ENCODE peak calls at places on chromosomes 13 and 19, in six cellular contexts. S is BJ, D is K562, T is Calu3, P is breast epithelium, B is AG09319. R is an unnamed sample.

GRCh38 chr13:75359266-75359665 is 122.7 kb downstream of the TBC1D4 start:
- DNase-seq in S (peak; percentile 55), D (no peak), T (no peak), P (no peak), B (peak; percentile 41), R (no peak)

GRCh38 chr13:106796280-106797047 is 228.5 kb upstream of the ARGLU1 start:
- DNase-seq in S (no peak), D (no peak), T (no peak), P (no peak), B (no peak), R (no peak)

GRCh38 chr13:93721483-93721882 is 494.9 kb downstream of the GPC6 start:
- DNase-seq in S (no peak), D (no peak), T (no peak), P (no peak), B (no peak), R (no peak)

GRCh38 chr13:52696566-52696965 is 43.1 kb downstream of the CNMD start:
- DNase-seq in S (no peak), D (no peak), T (no peak), P (no peak), B (no peak), R (no peak)

GRCh38 chr19:56350416-56351045 is 35.9 kb upstream of the ZSCAN5A start:
- DNase-seq in S (no peak), D (peak; percentile 52), T (peak; percentile 56), P (no peak), B (no peak), R (peak; percentile 57)

GRCh38 chr19:1270854-1271527 is 1.9 kb downstream of the CIRBP start:
- DNase-seq in S (no peak), D (no peak), T (no peak), P (no peak), B (no peak), R (no peak)

GRCh38 chr13:25881136-25881926 is 170.5 kb downstream of the SHISA2 start:
- DNase-seq in S (no peak), D (no peak), T (no peak), P (no peak), B (no peak), R (no peak)

GRCh38 chr19:46478356-46478986 is 7.1 kb upstream of the PNMA8A start:
- DNase-seq in S (no peak), D (peak; percentile 54), T (no peak), P (no peak), B (no peak), R (no peak)

GRCh38 chr19:33350538-33351309 is 22.8 kb upstream of the CEBPG start:
- DNase-seq in S (no peak), D (no peak), T (no peak), P (peak; percentile 57), B (no peak), R (no peak)

GRCh38 chr19:7901337-7901736 is 2.3 kb upstream of the MAP2K7 start:
- DNase-seq in S (no peak), D (no peak), T (no peak), P (no peak), B (no peak), R (no peak)

GRCh38 chr19:885536-886224 is 7.3 kb downstream of the MED16 start:
- DNase-seq in S (no peak), D (no peak), T (no peak), P (no peak), B (no peak), R (no peak)

GRCh38 chr13:87944038-87944437 is 272.9 kb downstream of the SLITRK5 start:
- DNase-seq in S (no peak), D (no peak), T (no peak), P (no peak), B (no peak), R (no peak)

GRCh38 chr19:13044160-13044853 is 49.0 kb downstream of the NFIX start:
- DNase-seq in S (no peak), D (no peak), T (no peak), P (no peak), B (no peak), R (no peak)

GRCh38 chr13:59103004-59103768 is 1060.5 kb downstream of the DIAPH3 start:
- DNase-seq in S (no peak), D (no peak), T (no peak), P (no peak), B (no peak), R (no peak)

GRCh38 chr19:21358768-21359451 is at the start of gene ZNF738:
- DNase-seq in S (peak; percentile 80), D (peak; percentile 72), T (peak; percentile 79), P (peak; percentile 90), B (peak; percentile 80), R (peak; percentile 86)

GRCh38 chr13:102399791-102400618 is 1.8 kb downstream of the FGF14 start:
- DNase-seq in S (no peak), D (no peak), T (peak; percentile 4), P (no peak), B (no peak), R (peak; percentile 18)

GRCh38 chr13:50130686-50131051 is 115.4 kb downstream of the KCNRG start:
- DNase-seq in S (no peak), D (no peak), T (peak; percentile 14), P (no peak), B (no peak), R (peak; percentile 45)

GRCh38 chr13:112193463-112194166 is 126.7 kb downstream of the SOX1 start:
- DNase-seq in S (no peak), D (no peak), T (no peak), P (no peak), B (no peak), R (no peak)

GRCh38 chr13:114151031-114151430 is 18.6 kb upstream of the RASA3 start:
- DNase-seq in S (no peak), D (no peak), T (no peak), P (no peak), B (no peak), R (no peak)

GRCh38 chr13:40220299-40220935 is 446.0 kb downstream of the FOXO1 start:
- DNase-seq in S (no peak), D (no peak), T (no peak), P (no peak), B (no peak), R (no peak)

GRCh38 chr13:59356607-59357006 is 807.1 kb downstream of the DIAPH3 start:
- DNase-seq in S (no peak), D (no peak), T (no peak), P (no peak), B (no peak), R (no peak)

GRCh38 chr13:102191951-102192461 is 209.8 kb downstream of the FGF14 start:
- DNase-seq in S (peak; percentile 10), D (no peak), T (no peak), P (no peak), B (no peak), R (no peak)

GRCh38 chr13:24738366-24738847 is 25.6 kb upstream of the RNF17 start:
- DNase-seq in S (no peak), D (no peak), T (no peak), P (no peak), B (no peak), R (no peak)

GRCh38 chr13:55538424-55538823 is 1602.3 kb upstream of the PRR20A start:
- DNase-seq in S (no peak), D (no peak), T (no peak), P (no peak), B (no peak), R (no peak)
- TF ChIP-seq CTCF in S (no peak), D (no peak), T (no peak), P (no peak), B (no peak), R (no peak)

DNA sequence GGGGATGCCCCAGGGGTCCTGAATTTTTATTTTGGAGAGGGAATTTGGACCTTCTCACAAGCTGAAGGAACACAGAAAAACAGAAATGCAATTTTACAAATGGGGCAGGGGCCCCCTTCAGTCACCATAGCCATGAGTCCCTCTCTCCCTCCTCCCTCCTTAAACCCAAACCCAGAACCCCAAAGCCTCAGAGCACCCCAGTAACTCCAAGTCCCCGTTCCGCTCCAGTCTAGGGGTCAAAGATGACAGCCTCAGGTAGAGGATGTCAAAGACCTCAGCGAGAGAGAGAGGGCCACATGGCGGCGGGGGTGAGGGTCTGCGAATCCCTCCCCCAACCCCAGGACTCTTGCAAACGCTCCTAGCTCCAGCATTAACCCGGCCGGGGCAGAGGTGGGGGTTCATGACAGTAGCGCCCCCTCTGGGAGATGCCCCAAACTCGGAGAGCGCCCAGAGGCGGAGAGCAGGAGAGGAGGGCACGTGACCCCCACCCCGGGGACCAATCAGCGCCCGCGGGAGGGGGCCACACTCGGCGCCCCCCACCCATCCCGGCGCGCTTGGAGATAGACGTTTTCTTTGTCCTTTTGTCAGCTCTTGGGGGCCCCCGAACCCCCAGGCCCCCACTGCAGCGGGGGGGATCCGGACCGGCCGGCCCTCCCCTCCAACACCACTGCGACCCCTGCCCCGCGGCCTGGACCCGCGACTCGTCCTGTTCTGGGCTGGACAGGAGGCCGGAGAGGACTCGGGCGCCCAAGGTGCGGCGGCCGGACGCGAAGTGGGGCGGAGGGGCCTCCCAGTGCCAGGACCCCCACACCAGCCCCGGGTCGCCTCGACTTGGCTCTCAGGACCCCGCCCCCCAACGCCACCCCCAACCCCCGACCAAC is 20.8 kb upstream of the SEMA6B start:
- DNase-seq in S (no peak), D (peak; percentile 70), T (no peak), P (no peak), B (no peak), R (no peak)
- TF ChIP-seq CTCF in S (peak; percentile 8), D (peak; percentile 46), T (no peak), P (no peak), B (peak; percentile 3), R (no peak)

DNA sequence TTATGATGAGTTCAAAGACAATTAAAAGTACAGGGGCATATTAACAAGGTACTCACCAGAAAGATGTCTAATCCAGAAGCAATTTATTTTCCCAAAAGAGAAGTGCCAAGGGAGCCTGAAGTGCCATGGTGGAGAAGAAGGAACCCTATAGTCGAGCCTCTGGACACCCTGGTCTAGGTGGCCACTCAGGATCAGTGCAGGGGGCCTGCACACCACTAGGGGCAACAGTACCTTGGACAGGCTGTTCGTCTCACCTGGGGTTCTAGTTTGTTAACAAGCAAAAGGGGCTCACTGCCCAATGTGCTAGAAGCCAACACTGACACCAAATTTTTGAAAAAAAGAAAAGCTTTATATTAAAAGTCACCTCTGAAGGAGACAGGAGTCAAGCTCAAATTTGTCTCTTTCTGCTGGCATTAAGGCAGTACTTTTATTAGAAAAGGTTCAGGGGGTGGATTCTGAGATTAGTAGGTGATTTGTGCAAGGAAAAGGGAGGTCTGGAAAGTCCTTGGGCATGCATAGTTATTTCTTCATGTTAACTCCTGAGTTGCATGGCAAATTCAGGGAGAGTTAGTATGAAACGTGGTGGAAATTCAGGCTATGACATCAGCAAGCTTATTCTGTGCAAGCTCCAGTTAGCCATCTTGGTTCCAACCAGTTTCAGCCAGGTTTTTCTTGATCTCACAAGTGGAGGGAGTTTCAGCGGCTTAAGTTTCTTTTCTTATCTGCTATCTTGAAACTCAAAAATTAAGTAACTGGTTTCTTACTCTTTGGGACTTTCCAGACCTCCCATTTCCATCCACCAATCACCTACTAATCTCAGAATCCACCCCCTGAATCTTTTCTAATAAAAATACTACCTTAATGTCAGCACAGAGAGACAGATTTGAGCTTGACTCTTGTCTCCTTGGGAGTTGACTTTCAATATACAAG is 884 bp upstream of the CBY2 start:
- DNase-seq in S (no peak), D (peak; percentile 9), T (no peak), P (no peak), B (no peak), R (no peak)
- TF ChIP-seq CTCF in S (no peak), D (peak; percentile 11), T (no peak), P (no peak), B (no peak), R (peak; percentile 15)

DNA sequence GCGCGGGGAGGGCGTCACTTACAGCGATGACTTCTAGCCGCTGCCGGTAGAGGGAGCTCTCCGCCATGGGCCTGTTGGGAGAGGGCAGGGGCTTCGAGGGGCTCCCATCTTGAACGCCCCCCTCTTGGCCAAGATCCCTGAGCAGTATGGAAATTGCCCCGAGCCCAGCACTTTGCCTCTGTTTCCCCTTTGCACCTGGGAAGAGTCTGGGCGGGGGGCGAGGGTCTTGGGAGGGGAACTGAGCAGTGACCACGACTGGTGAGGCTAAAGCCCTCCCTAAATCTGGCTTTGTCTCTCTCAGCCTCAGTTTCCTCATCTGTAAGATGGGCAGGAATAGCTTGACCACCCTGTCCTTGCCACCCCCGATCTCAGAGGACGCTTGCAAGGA is 2.8 kb downstream of the PALM3 start:
- DNase-seq in S (no peak), D (peak; percentile 60), T (no peak), P (no peak), B (no peak), R (peak; percentile 49)
- TF ChIP-seq CTCF in S (peak; percentile 90), D (peak; percentile 68), T (no peak), P (peak; percentile 10), B (peak; percentile 69), R (peak; percentile 74)